ENCODE peak calls at places on chromosomes 13 and 19, in six cellular contexts. N is transverse colon, J is GM23338, U is upper lobe of left lung, V is SK-N-SH, M is SK-N-MC. B is an unnamed sample.

GRCh38 chr13:46035066-46035465 is 17.5 kb downstream of the ZC3H13 start:
- DNase-seq in N (no peak), J (no peak), U (no peak), V (no peak), M (no peak), B (no peak)

GRCh38 chr13:60170414-60170813 is 6.7 kb upstream of the DIAPH3 start:
- DNase-seq in N (no peak), J (no peak), U (no peak), V (no peak), M (no peak), B (no peak)

GRCh38 chr13:50352720-50353491 is 337.7 kb downstream of the KCNRG start:
- DNase-seq in N (no peak), J (no peak), U (no peak), V (no peak), M (no peak), B (no peak)

GRCh38 chr13:36251528-36251927 is 37.2 kb upstream of the SOHLH2 start:
- DNase-seq in N (no peak), J (no peak), U (no peak), V (no peak), M (no peak), B (no peak)

GRCh38 chr13:22049384-22049783 is 378.5 kb downstream of the FGF9 start:
- DNase-seq in N (no peak), J (no peak), U (no peak), V (no peak), M (no peak), B (no peak)

GRCh38 chr13:44257806-44258205 is 115.8 kb upstream of the SERP2 start:
- DNase-seq in N (no peak), J (no peak), U (no peak), V (no peak), M (no peak), B (no peak)

GRCh38 chr13:98535501-98536357 is 41.2 kb downstream of the STK24 start:
- DNase-seq in N (no peak), J (no peak), U (no peak), V (no peak), M (no peak), B (no peak)

GRCh38 chr13:53405616-53406015 is 377.0 kb downstream of the OLFM4 start:
- DNase-seq in N (no peak), J (peak; percentile 75), U (peak; percentile 23), V (peak; percentile 15), M (no peak), B (no peak)

GRCh38 chr19:37987356-37988332 is 80.6 kb downstream of the SIPA1L3 start:
- DNase-seq in N (peak; percentile 62), J (peak; percentile 77), U (no peak), V (no peak), M (no peak), B (no peak)

GRCh38 chr19:52948025-52948770 is 14.5 kb downstream of the ZNF816 start:
- DNase-seq in N (no peak), J (no peak), U (no peak), V (no peak), M (no peak), B (no peak)

GRCh38 chr13:94351292-94352000 is 128.0 kb downstream of the DCT start:
- DNase-seq in N (no peak), J (no peak), U (no peak), V (no peak), M (no peak), B (no peak)

GRCh38 chr13:51879133-51879532 is 17.4 kb downstream of the CCDC70 start:
- DNase-seq in N (no peak), J (no peak), U (no peak), V (no peak), M (no peak), B (no peak)

GRCh38 chr13:77860621-77861020 is 58.0 kb downstream of the EDNRB start:
- DNase-seq in N (no peak), J (no peak), U (no peak), V (no peak), M (no peak), B (no peak)

DNA sequence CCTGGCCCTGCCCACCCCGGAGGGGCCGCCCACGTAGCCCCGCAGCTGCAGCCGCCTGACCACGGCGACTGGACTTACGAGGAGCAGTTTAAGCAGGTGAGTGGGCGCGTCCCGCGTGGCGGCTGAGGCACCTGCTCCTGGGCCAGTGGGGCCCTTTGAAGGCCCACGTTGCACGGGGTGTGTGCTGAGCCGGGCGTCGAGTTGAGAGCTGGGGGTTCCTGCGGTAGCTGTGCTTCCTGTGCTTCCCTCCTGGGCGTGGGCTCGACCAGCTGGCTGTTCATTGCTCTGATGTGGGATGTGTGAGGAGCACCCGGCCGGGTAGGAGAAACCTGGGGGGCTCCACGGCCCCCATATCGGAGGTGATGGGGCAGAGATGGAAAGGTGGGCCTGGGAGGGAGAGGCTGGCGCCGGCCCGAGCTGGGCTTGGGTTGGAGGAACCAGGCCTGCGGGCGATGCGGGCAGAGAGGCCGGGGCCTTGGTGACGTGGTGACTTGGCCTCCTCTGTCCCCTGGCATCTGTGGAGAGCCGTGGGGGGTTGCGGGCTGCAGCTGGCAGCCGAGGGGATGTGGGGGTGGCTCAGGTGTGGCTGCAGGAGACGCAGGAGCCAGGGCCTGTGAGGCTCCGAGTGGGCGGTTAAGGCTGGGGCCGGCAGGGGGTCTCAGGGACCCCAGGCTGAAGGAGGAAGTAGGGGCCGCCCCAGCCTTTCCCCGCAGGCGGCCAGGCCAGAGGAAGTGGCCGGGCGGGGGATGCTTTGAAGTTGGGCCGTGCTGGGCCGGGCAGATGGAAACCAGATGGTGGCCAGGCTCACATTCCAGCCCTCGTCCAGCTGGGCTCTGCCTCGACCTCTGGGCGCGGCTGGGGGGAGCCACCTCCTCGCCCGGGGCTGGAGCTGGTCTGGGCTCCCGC is 7.1 kb downstream of the ARID3A start:
- DNase-seq in N (peak; percentile 75), J (peak; percentile 74), U (peak; percentile 88), V (peak; percentile 94), M (no peak), B (peak; percentile 71)
- H3K27ac ChIP-seq in N (peak overlapping the region; percentile 75), J (peak overlapping the region; percentile 63), U (peak overlapping the region; percentile 79), V (peak overlapping the region; percentile 54), M (no peak overlapping the region), B (peak overlapping the region; percentile 85)

GRCh38 chr19:49855277-49855675 is 4.3 kb downstream of the PTOV1 start:
- DNase-seq in N (no peak), J (no peak), U (no peak), V (no peak), M (no peak), B (no peak)

GRCh38 chr19:49852631-49853126 is 1.7 kb downstream of the PTOV1 start:
- DNase-seq in N (no peak), J (no peak), U (no peak), V (no peak), M (no peak), B (no peak)

GRCh38 chr19:49855676-49856573 is 5.0 kb downstream of the PTOV1 start:
- DNase-seq in N (no peak), J (no peak), U (no peak), V (peak; percentile 39), M (no peak), B (no peak)

GRCh38 chr19:49854861-49855263 is 3.9 kb downstream of the PTOV1 start:
- DNase-seq in N (no peak), J (no peak), U (peak; percentile 67), V (no peak), M (no peak), B (no peak)

DNA sequence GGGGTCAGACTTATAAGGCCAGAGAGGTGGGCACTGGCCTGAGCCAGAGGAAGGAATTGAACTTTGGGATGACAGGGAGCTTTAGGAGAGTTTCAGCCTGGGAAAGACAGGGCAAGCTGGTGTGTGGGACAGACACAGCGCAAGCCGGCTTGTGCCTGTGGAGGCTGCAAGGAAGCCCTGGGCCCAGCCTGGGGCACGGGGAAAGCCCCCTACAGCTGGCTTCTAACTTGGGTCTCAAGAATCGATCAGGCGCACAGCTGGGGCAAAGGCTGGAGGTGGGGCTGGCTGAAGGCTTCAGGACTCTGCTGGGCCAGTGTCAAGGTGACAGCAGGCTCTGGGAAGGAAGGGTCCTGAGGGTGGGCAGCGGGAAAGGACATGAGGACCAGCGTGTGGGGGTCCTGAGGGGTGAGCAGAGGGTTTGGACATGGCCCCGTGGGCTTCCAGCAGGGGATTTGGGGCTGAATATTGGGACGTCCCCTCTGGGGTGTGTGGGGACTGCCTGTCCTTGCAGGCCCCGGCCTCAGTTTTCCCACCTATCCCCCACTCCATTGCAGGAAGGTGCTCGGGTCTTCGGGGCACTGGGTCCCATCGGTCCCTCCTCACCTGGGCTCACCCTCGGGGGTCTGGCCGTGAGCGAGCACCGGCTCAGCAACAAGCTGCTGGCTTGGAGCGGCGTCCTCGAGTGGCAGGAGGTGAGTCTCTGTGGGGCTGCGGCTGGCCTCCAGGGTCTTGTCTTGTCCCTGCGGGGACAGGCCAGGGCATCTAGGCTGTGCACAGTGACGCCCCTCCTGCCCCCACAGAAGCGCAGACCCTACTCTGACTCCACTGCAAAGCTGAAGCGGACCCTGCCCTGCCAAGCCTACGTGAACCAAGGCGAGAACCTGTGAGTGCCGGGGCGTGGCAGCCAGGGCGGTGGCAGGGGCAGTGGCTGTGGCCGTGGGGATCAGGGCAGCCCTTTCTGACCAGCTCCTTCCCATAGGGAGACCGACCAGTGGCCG is 3.2 kb downstream of the PTOV1 start:
- DNase-seq in N (no peak), J (no peak), U (peak; percentile 80), V (no peak), M (no peak), B (no peak)
- TF ChIP-seq POLR2AphosphoS5 in N (no peak), J (no peak), U (no peak), V (no peak), M (no peak), B (no peak)

GRCh38 chr13:32454886-32455593 is 27.1 kb upstream of the N4BP2L1 start:
- DNase-seq in N (no peak), J (peak; percentile 22), U (peak; percentile 13), V (no peak), M (no peak), B (no peak)

GRCh38 chr13:32453981-32454380 is 26.1 kb upstream of the N4BP2L1 start:
- DNase-seq in N (no peak), J (no peak), U (no peak), V (no peak), M (no peak), B (no peak)

GRCh38 chr13:32456591-32456990 is 28.7 kb upstream of the N4BP2L1 start:
- DNase-seq in N (no peak), J (no peak), U (no peak), V (no peak), M (no peak), B (no peak)

GRCh38 chr13:32455594-32455903 is 27.6 kb upstream of the N4BP2L1 start:
- DNase-seq in N (no peak), J (no peak), U (no peak), V (no peak), M (no peak), B (no peak)
- H3K27ac ChIP-seq in N (no peak overlapping the region), J (no peak overlapping the region), U (no peak overlapping the region), V (no peak overlapping the region), M (no peak overlapping the region), B (no peak overlapping the region)

DNA sequence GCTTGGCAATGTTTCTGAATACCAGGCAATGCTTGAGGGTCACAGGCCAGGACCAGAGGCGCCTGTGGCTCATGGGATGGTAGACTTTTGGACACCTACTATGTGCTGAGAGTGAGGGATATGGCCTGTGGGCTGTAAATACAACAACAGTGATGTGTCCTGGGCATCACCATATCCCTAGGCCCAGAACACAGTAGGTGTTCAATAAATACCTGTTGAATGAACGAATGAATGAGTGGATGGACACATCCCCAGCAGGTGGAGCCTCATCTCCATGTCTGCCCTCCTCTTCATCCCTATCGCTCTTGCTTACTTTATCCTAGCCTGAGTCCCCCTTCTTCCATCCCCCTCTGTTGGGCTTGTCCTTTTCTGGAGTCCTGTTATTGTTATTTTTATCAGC is 16.5 kb upstream of the NANOS2 start:
- DNase-seq in N (no peak), J (no peak), U (no peak), V (no peak), M (no peak), B (no peak)
- TF ChIP-seq POLR2AphosphoS5 in N (no peak), J (no peak), U (no peak), V (no peak), M (no peak), B (no peak)

B was measured in stomach.